ENCODE peak calls at places on chromosomes 7 and 10, in six cellular contexts. N, Z, C, D, R and S are unnamed samples. For H3K9me3, the result is how much of the 10 kb centered on the place peaks cover.

GRCh38 chr10:2099321-2099720 is 362.0 kb upstream of the ADARB2 start:
- DNase-seq in N (no peak), Z (no peak), C (no peak), D (no peak), R (no peak), S (no peak)

GRCh38 chr10:62738916-62739315 is 65.6 kb upstream of the ADO start:
- DNase-seq in N (no peak), Z (no peak), C (no peak), D (no peak), R (no peak), S (no peak)

GRCh38 chr7:54811016-54811924 is 52.3 kb upstream of the SEC61G start:
- DNase-seq in N (no peak), Z (no peak), C (no peak), D (no peak), R (no peak), S (no peak)

GRCh38 chr10:78185693-78186055 is 152.0 kb downstream of the RPS24 start:
- DNase-seq in N (no peak), Z (no peak), C (no peak), D (peak), R (no peak), S (no peak)

GRCh38 chr10:49734676-49735075 is 27.4 kb downstream of the OGDHL start:
- DNase-seq in N (no peak), Z (no peak), C (no peak), D (no peak), R (no peak), S (no peak)

GRCh38 chr10:47184273-47184672 is 115.7 kb upstream of the GDF10 start:
- DNase-seq in N (no peak), Z (no peak), C (no peak), D (no peak), R (no peak), S (no peak)

GRCh38 chr10:94000638-94001420 is 7.1 kb downstream of the PLCE1 start:
- DNase-seq in N (no peak), Z (no peak), C (no peak), D (no peak), R (no peak), S (no peak)

GRCh38 chr7:101948650-101949049 is 131.2 kb downstream of the CUX1 start:
- DNase-seq in N (no peak), Z (no peak), C (no peak), D (no peak), R (no peak), S (no peak)

GRCh38 chr7:31020652-31021051 is 31.5 kb upstream of the ADCYAP1R1 start:
- DNase-seq in N (no peak), Z (no peak), C (no peak), D (peak), R (no peak), S (no peak)

GRCh38 chr7:134154581-134155130 is 27.5 kb downstream of the LRGUK start:
- DNase-seq in N (no peak), Z (no peak), C (no peak), D (no peak), R (no peak), S (no peak)

GRCh38 chr7:129386563-129386962 is 47.7 kb upstream of the STRIP2 start:
- DNase-seq in N (no peak), Z (no peak), C (no peak), D (no peak), R (no peak), S (no peak)

GRCh38 chr10:118272090-118272775 is 69.9 kb downstream of the FAM204A start:
- DNase-seq in N (no peak), Z (no peak), C (no peak), D (no peak), R (no peak), S (no peak)

GRCh38 chr7:41232086-41232485 is 470.8 kb downstream of the INHBA start:
- DNase-seq in N (no peak), Z (no peak), C (no peak), D (no peak), R (no peak), S (no peak)

GRCh38 chr10:90319188-90319914 is 538.5 kb downstream of the HTR7 start:
- DNase-seq in N (peak), Z (peak), C (no peak), D (no peak), R (no peak), S (no peak)

GRCh38 chr7:38671901-38672559 is 40.9 kb upstream of the AMPH start:
- DNase-seq in N (no peak), Z (no peak), C (no peak), D (no peak), R (no peak), S (no peak)

GRCh38 chr7:142257958-142258357 is at the start of gene PRSS58:
- DNase-seq in N (no peak), Z (no peak), C (no peak), D (no peak), R (no peak), S (no peak)

GRCh38 chr10:43855667-43856210 is 207.1 kb upstream of the ZNF32 start:
- DNase-seq in N (no peak), Z (no peak), C (no peak), D (peak), R (no peak), S (no peak)

GRCh38 chr7:66205736-66206080 is 574 bp downstream of the TPST1 start:
- DNase-seq in N (no peak), Z (no peak), C (no peak), D (no peak), R (no peak), S (no peak)

GRCh38 chr10:60762554-60762953 is 15.7 kb upstream of the CDK1 start:
- DNase-seq in N (no peak), Z (no peak), C (no peak), D (no peak), R (no peak), S (no peak)

GRCh38 chr10:103890194-103890658 is 27.8 kb downstream of the STN1 start:
- DNase-seq in N (no peak), Z (peak), C (no peak), D (no peak), R (no peak), S (no peak)

GRCh38 chr10:97333351-97333600 is 1.3 kb downstream of the FRAT2 start:
- DNase-seq in N (no peak), Z (no peak), C (no peak), D (no peak), R (no peak), S (no peak)

GRCh38 chr10:114632869-114633715 is 25.0 kb downstream of the ABLIM1 start:
- DNase-seq in N (peak), Z (peak), C (no peak), D (no peak), R (no peak), S (peak)

GRCh38 chr10:119333146-119333792 is 125.9 kb downstream of the GRK5 start:
- DNase-seq in N (no peak), Z (no peak), C (peak), D (peak), R (no peak), S (no peak)

GRCh38 chr10:36114141-36114540 is 472.0 kb upstream of the FZD8 start:
- DNase-seq in N (no peak), Z (no peak), C (no peak), D (no peak), R (no peak), S (no peak)

GRCh38 chr10:88456730-88457129 is 126.4 kb downstream of the RNLS start:
- DNase-seq in N (no peak), Z (no peak), C (no peak), D (no peak), R (no peak), S (no peak)

GRCh38 chr7:155466814-155467675 is 9.1 kb downstream of the EN2 start:
- DNase-seq in N (no peak), Z (no peak), C (no peak), D (peak), R (peak), S (no peak)

GRCh38 chr7:96273716-96274115 is 48.2 kb downstream of the SLC25A13 start:
- DNase-seq in N (no peak), Z (no peak), C (no peak), D (no peak), R (no peak), S (no peak)

GRCh38 chr10:50517626-50518025 is 106.1 kb downstream of the SGMS1 start:
- DNase-seq in N (no peak), Z (no peak), C (no peak), D (no peak), R (no peak), S (no peak)

DNA sequence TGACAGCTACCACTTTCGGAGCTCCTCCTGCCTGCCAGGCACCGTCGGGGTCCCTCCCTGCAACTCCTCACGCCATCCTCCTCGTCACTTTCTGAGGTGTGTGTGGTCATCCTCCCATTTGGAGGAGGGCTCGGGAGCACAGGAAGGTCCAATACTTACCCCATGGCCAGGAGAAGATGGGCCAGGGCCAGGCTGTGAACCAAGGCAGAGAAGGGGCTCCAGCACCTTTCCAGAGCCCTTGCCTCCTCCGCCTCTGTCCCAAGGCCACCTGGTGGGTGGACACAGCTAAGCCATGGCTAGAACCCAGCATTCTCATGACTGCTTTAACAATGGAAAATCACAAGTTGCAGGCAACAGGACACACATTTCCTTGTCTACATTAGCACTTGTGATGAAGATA is 215.5 kb downstream of the TCERG1L start:
- DNase-seq in N (no peak), Z (no peak), C (peak), D (no peak), R (no peak), S (no peak)
- H3K9me3 ChIP-seq in N (under half), Z (under half), C (under half), D (under half), R (under half), S (under half)

GRCh38 chr10:7647062-7647664 is 19.6 kb downstream of the ITIH5 start:
- DNase-seq in N (no peak), Z (no peak), C (no peak), D (no peak), R (no peak), S (no peak)

GRCh38 chr10:7649673-7650330 is 17.0 kb downstream of the ITIH5 start:
- DNase-seq in N (no peak), Z (no peak), C (no peak), D (no peak), R (no peak), S (no peak)

DNA sequence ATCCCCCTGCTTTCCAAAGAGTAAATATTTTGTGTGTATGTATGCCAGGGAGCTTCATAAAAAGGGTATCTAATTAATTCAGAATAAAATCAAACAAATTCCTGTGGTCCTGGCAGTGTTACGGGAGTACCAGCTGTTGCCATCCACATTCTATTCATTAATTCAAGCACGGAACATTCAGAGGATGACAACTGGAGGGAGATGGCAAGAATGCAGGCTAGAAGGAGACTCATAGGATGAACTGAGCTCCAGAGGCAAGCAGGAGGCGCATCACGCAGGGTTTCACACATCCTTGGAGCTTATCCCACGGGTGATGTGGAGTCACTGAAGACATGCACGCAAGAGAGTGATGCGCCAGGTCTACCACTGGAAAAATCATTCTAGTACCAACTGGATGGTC is 14.6 kb downstream of the ITIH5 start:
- DNase-seq in N (no peak), Z (no peak), C (no peak), D (no peak), R (no peak), S (no peak)
- H3K4me3 ChIP-seq in N (no peak), Z (no peak), C (no peak), D (no peak), R (no peak), S (no peak)

GRCh38 chr7:103649052-103649451 is 203.0 kb upstream of the SLC26A5 start:
- DNase-seq in N (no peak), Z (no peak), C (no peak), D (no peak), R (no peak), S (no peak)

GRCh38 chr7:103644319-103644718 is 198.3 kb upstream of the SLC26A5 start:
- DNase-seq in N (no peak), Z (no peak), C (no peak), D (no peak), R (no peak), S (no peak)

GRCh38 chr7:103651558-103651957 is 205.6 kb upstream of the SLC26A5 start:
- DNase-seq in N (no peak), Z (no peak), C (no peak), D (no peak), R (no peak), S (no peak)

GRCh38 chr7:103651978-103652377 is 206.0 kb upstream of the SLC26A5 start:
- DNase-seq in N (no peak), Z (no peak), C (no peak), D (no peak), R (no peak), S (no peak)

DNA sequence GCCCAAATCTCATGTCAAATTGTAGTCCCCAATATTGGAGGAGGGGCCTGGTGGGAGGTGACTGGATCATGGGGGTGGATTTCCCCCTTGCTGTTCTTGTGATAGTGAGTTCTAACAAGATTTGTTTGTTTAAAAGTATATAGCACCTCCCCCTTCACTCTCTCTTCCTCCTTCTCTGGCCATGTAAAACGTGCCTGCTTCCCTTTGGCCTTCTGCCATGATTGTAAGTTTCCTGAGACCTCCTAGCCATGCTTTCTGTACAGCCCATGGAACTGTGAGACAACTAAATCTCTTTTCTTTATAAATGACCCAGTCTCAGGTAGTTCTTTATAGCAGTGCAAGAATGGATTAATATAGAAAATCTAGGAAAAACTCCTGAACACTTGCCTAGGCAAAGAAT is 202.1 kb upstream of the SLC26A5 start:
- DNase-seq in N (no peak), Z (no peak), C (no peak), D (no peak), R (no peak), S (no peak)
- H3K9me3 ChIP-seq in N (under half), Z (under half), C (under half), D (half or more), R (under half), S (under half)

DNA sequence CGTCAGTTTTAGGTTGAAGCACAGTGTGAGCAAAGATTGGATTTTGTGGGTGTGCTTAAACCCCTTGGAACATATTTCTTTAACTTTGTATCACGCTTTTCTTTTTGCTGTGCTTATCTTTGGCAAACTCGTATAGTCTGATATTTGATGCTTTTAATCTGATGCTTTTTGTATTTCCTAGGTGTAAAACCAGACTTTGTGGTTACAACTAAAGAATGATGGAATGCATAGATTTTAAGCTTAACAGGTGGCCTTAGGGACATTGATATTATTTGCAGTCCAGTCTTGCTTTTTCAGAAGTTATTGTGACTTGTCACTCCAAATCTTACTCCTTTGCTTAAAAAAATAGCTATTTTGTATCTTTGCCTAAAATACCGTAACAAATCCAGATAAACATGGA is 1.3 kb downstream of the BTRC start:
- DNase-seq in N (no peak), Z (no peak), C (no peak), D (no peak), R (no peak), S (no peak)
- H3K4me3 ChIP-seq in N (peak), Z (no peak), C (peak), D (peak), R (no peak), S (peak)

DNA sequence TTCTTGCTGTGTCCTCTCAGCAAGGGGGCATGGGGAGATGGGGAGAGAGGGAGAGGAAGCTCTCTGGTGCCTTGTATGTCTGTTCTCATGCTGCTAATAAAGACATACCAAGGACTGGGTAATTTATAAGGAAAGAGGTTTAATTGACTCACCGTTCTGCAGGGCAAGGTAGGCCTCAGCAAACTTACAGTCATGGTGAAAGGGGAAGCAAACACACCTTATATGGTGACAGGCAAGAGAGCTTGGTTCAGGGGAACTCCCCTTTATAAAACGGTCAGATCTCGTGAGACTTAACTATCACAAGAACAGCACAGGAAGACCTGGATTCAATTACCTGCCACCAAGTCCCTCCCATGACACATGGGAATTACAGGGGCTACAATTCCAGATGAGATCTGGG is 464.7 kb upstream of the CELF2 start:
- DNase-seq in N (no peak), Z (no peak), C (no peak), D (no peak), R (no peak), S (no peak)
- H3K9me3 ChIP-seq in N (under half), Z (under half), C (under half), D (under half), R (under half), S (under half)

GRCh38 chr7:114088541-114088940 is 169.7 kb upstream of the PPP1R3A start:
- DNase-seq in N (no peak), Z (no peak), C (no peak), D (no peak), R (no peak), S (no peak)
- H3K4me3 ChIP-seq in N (no peak), Z (no peak), C (peak), D (no peak), R (peak), S (peak)

DNA sequence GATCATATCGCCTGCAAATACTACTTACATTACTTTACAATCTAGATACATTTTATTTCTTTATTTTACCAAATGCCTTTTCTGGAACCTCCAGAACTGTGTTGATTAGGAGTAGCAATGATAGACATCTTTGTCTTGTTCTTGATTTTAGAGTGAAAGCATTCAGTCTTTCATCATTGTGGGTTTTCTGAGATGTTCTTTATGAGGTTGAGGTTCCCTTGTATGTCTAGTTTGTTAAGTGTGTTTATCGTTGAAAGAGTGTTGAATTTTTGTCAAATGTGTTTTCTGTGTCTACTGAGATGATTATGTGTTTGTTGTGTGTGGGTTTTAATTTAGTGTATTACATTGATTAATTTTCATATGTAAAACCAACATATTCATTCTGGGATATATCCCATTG is 17.1 kb downstream of the SEPTIN7 start:
- DNase-seq in N (no peak), Z (no peak), C (no peak), D (no peak), R (no peak), S (no peak)
- H3K9me3 ChIP-seq in N (under half), Z (under half), C (under half), D (half or more), R (under half), S (under half)

GRCh38 chr7:32881074-32881982 is 10.2 kb downstream of the KBTBD2 start:
- DNase-seq in N (no peak), Z (no peak), C (no peak), D (no peak), R (no peak), S (no peak)

GRCh38 chr7:32879460-32879859 is 12.1 kb downstream of the KBTBD2 start:
- DNase-seq in N (no peak), Z (no peak), C (no peak), D (no peak), R (no peak), S (no peak)
- H3K4me3 ChIP-seq in N (no peak), Z (no peak), C (peak), D (no peak), R (no peak), S (no peak)

GRCh38 chr10:130808686-130809085 is 502.8 kb downstream of the TCERG1L start:
- DNase-seq in N (no peak), Z (no peak), C (no peak), D (no peak), R (no peak), S (no peak)
- H3K9me3 ChIP-seq in N (under half), Z (under half), C (under half), D (under half), R (under half), S (under half)